ENCODE peak calls at places on chromosomes 7 and 10, in six cellular contexts. X is IMR-90, A is neuronal stem cell, L is H1, Q is trophoblast cell, S is mesenchymal stem cell. E is an unnamed sample.

GRCh38 chr7:1227071-1227804 is 5.4 kb upstream of the UNCX start:
- DNase-seq in X (no peak), A (no peak), L (peak; percentile 70), Q (no peak), S (no peak), E (peak; percentile 55)

GRCh38 chr7:42493436-42494198 is 256.6 kb upstream of the GLI3 start:
- DNase-seq in X (peak; percentile 76), A (peak; percentile 47), L (peak; percentile 70), Q (peak; percentile 72), S (peak; percentile 94), E (peak; percentile 68)

GRCh38 chr10:1157615-1157933 is 101.4 kb downstream of the WDR37 start:
- DNase-seq in X (no peak), A (no peak), L (no peak), Q (no peak), S (no peak), E (no peak)

GRCh38 chr10:14302035-14302434 is 28.7 kb downstream of the FRMD4A start:
- DNase-seq in X (peak; percentile 43), A (no peak), L (no peak), Q (no peak), S (peak; percentile 12), E (no peak)

GRCh38 chr10:117948493-117948892 is 98.2 kb downstream of the RAB11FIP2 start:
- DNase-seq in X (no peak), A (no peak), L (no peak), Q (no peak), S (no peak), E (no peak)

GRCh38 chr7:28181921-28182517 is 1.4 kb upstream of the JAZF1 start:
- DNase-seq in X (no peak), A (no peak), L (no peak), Q (no peak), S (no peak), E (no peak)

GRCh38 chr10:43186150-43186549 is 47.9 kb downstream of the CSGALNACT2 start:
- DNase-seq in X (no peak), A (no peak), L (no peak), Q (no peak), S (peak; percentile 29), E (no peak)

GRCh38 chr7:87375647-87376435 is 30.4 kb downstream of the CROT start:
- DNase-seq in X (peak; percentile 11), A (no peak), L (no peak), Q (no peak), S (no peak), E (no peak)

GRCh38 chr7:8197994-8198698 is 63.8 kb downstream of the ICA1 start:
- DNase-seq in X (no peak), A (no peak), L (no peak), Q (no peak), S (no peak), E (no peak)

GRCh38 chr7:16067695-16068094 is 353.6 kb downstream of the CRPPA start:
- DNase-seq in X (no peak), A (no peak), L (no peak), Q (no peak), S (no peak), E (no peak)

GRCh38 chr7:81190997-81191747 is 272.3 kb upstream of the SEMA3C start:
- DNase-seq in X (peak; percentile 56), A (no peak), L (no peak), Q (peak; percentile 21), S (peak; percentile 33), E (no peak)

GRCh38 chr7:29332875-29333482 is 138.4 kb downstream of the CHN2 start:
- DNase-seq in X (no peak), A (no peak), L (no peak), Q (no peak), S (no peak), E (no peak)

GRCh38 chr10:22849077-22849810 is 78.6 kb upstream of the ARMC3 start:
- DNase-seq in X (no peak), A (no peak), L (no peak), Q (no peak), S (no peak), E (no peak)

GRCh38 chr10:14047431-14047830 is 283.3 kb downstream of the FRMD4A start:
- DNase-seq in X (no peak), A (no peak), L (no peak), Q (no peak), S (no peak), E (no peak)

GRCh38 chr10:59276133-59276532 is 86.2 kb downstream of the FAM13C start:
- DNase-seq in X (no peak), A (no peak), L (no peak), Q (no peak), S (no peak), E (no peak)

GRCh38 chr7:74479066-74479781 is 25.5 kb downstream of the GTF2IRD1 start:
- DNase-seq in X (peak; percentile 27), A (no peak), L (no peak), Q (no peak), S (no peak), E (no peak)

GRCh38 chr10:120824864-120825263 is 26.3 kb upstream of the WDR11 start:
- DNase-seq in X (no peak), A (peak; percentile 17), L (peak; percentile 68), Q (peak; percentile 7), S (no peak), E (peak; percentile 68)

GRCh38 chr10:15562578-15562977 is 157.1 kb downstream of the ITGA8 start:
- DNase-seq in X (no peak), A (no peak), L (no peak), Q (no peak), S (no peak), E (no peak)
- H3K14ac ChIP-seq in X (no peak overlapping the region), A (no peak overlapping the region), L (no peak overlapping the region), Q (no peak overlapping the region), S (no peak overlapping the region), E (no peak overlapping the region)

GRCh38 chr7:84176716-84177115 is 17.9 kb downstream of the SEMA3A start:
- DNase-seq in X (peak; percentile 35), A (no peak), L (no peak), Q (no peak), S (peak; percentile 66), E (no peak)

GRCh38 chr7:84183741-84184140 is 10.8 kb downstream of the SEMA3A start:
- DNase-seq in X (no peak), A (no peak), L (no peak), Q (no peak), S (no peak), E (no peak)

GRCh38 chr7:84178013-84178412 is 16.6 kb downstream of the SEMA3A start:
- DNase-seq in X (peak; percentile 40), A (no peak), L (no peak), Q (no peak), S (no peak), E (no peak)

GRCh38 chr7:84182301-84182700 is 12.3 kb downstream of the SEMA3A start:
- DNase-seq in X (peak; percentile 28), A (no peak), L (no peak), Q (no peak), S (no peak), E (no peak)

GRCh38 chr7:84181628-84182027 is 13.0 kb downstream of the SEMA3A start:
- DNase-seq in X (no peak), A (no peak), L (no peak), Q (no peak), S (no peak), E (no peak)
- H3K14ac ChIP-seq in X (peak overlapping the region; percentile 19), A (no peak overlapping the region), L (no peak overlapping the region), Q (no peak overlapping the region), S (no peak overlapping the region), E (no peak overlapping the region)

GRCh38 chr10:88039496-88040200 is 176.2 kb downstream of the PTEN start:
- DNase-seq in X (peak; percentile 67), A (no peak), L (no peak), Q (no peak), S (peak; percentile 74), E (no peak)

GRCh38 chr10:88045116-88045515 is 181.7 kb downstream of the PTEN start:
- DNase-seq in X (peak; percentile 61), A (no peak), L (no peak), Q (no peak), S (no peak), E (no peak)

GRCh38 chr10:88041243-88042161 is 178.1 kb downstream of the PTEN start:
- DNase-seq in X (peak; percentile 48), A (no peak), L (no peak), Q (no peak), S (peak; percentile 42), E (no peak)

GRCh38 chr10:88045544-88046415 is 182.4 kb downstream of the PTEN start:
- DNase-seq in X (peak; percentile 20), A (no peak), L (no peak), Q (no peak), S (no peak), E (no peak)

GRCh38 chr10:88042162-88043100 is 179.0 kb downstream of the PTEN start:
- DNase-seq in X (peak; percentile 78), A (no peak), L (no peak), Q (peak; percentile 47), S (peak; percentile 70), E (peak; percentile 36)
- H3K14ac ChIP-seq in X (peak overlapping the region; percentile 33), A (no peak overlapping the region), L (no peak overlapping the region), Q (no peak overlapping the region), S (no peak overlapping the region), E (no peak overlapping the region)

GRCh38 chr7:152989889-152990380 is 230.4 kb downstream of the ACTR3B start:
- DNase-seq in X (peak; percentile 3), A (peak; percentile 54), L (no peak), Q (no peak), S (no peak), E (peak; percentile 64)
- H3K14ac ChIP-seq in X (no peak overlapping the region), A (no peak overlapping the region), L (no peak overlapping the region), Q (peak overlapping the region; percentile 21), S (no peak overlapping the region), E (peak overlapping the region; percentile 90)